ENCODE peak calls at places on chromosomes 5 and 9, in seven cellular contexts. I is stimulated activated effector memory CD8-positive, alpha-beta T cell treated with anti-CD3 and anti-CD28 coated beads, Interleukin-12 subunit alpha, Interleukin-12 subunit beta, amount 100 ng/mL, for 72 hours; H is GM06990; C is pancreas; M is uterus; X is body of pancreas; F is endodermal cell. N is an unnamed sample.

GRCh38 chr9:86893811-86894490 is 53.4 kb downstream of the GAS1 start:
- DNase-seq in I (no peak), H (no peak), C (peak; percentile 14), M (no peak), X (peak; percentile 53), F (peak; percentile 90), N (no peak)

GRCh38 chr9:113409481-113409880 is 994 bp downstream of the POLE3 start:
- DNase-seq in I (no peak), H (no peak), C (no peak), M (no peak), X (no peak), F (no peak), N (no peak)

GRCh38 chr5:66694036-66694435 is 97.8 kb downstream of the MAST4 start:
- DNase-seq in I (no peak), H (no peak), C (no peak), M (no peak), X (no peak), F (no peak), N (no peak)

GRCh38 chr5:168796840-168797548 is 217.8 kb upstream of the PANK3 start:
- DNase-seq in I (no peak), H (no peak), C (no peak), M (no peak), X (no peak), F (no peak), N (no peak)

GRCh38 chr5:167866797-167867196 is 424.6 kb upstream of the WWC1 start:
- DNase-seq in I (no peak), H (no peak), C (no peak), M (no peak), X (no peak), F (no peak), N (no peak)

GRCh38 chr9:129613520-129614175 is 7.3 kb downstream of the C9orf50 start:
- DNase-seq in I (no peak), H (no peak), C (no peak), M (no peak), X (peak; percentile 47), F (no peak), N (no peak)

GRCh38 chr5:154646841-154647759 is 108.1 kb upstream of the LARP1 start:
- DNase-seq in I (no peak), H (peak; percentile 24), C (peak; percentile 79), M (no peak), X (peak; percentile 92), F (peak; percentile 89), N (no peak)

GRCh38 chr5:156913719-156914370 is 49.2 kb downstream of the TIMD4 start:
- DNase-seq in I (no peak), H (peak; percentile 28), C (no peak), M (no peak), X (no peak), F (peak; percentile 90), N (no peak)

GRCh38 chr9:99120256-99120655 is 15.3 kb downstream of the TGFBR1 start:
- DNase-seq in I (no peak), H (no peak), C (no peak), M (no peak), X (no peak), F (no peak), N (no peak)

GRCh38 chr5:5637163-5637562 is 214.7 kb downstream of the ICE1 start:
- DNase-seq in I (no peak), H (no peak), C (no peak), M (no peak), X (no peak), F (no peak), N (no peak)

GRCh38 chr9:112717669-112718331 is at the start of gene INIP:
- DNase-seq in I (peak; percentile 92), H (peak; percentile 99), C (peak; percentile 96), M (peak; percentile 94), X (peak; percentile 97), F (peak; percentile 99), N (peak; percentile 92)

GRCh38 chr9:11506980-11507379 is 894.2 kb upstream of the PTPRD start:
- DNase-seq in I (no peak), H (no peak), C (no peak), M (no peak), X (no peak), F (no peak), N (no peak)